ENCODE peak calls at places on chromosomes 11 and 22, in seven cellular contexts. One of them, this sample, is unnamed.

GRCh38 chr11:17277024-17277584 is 565 bp downstream of the NUCB2 start:
- DNase-seq in thoracic aorta: no peak
- DNase-seq in body of pancreas: no peak
- DNase-seq in CD4-positive, CD25-positive, alpha-beta regulatory T cell: peak; percentile 65
- DNase-seq in SJSA1: no peak
- DNase-seq in MM.1S: peak; percentile 69
- DNase-seq in effector memory CD4-positive, alpha-beta T cell: no peak
- DNase-seq in this sample: peak; percentile 17

GRCh38 chr11:70128435-70128906 is 50.4 kb downstream of the ANO1 start:
- DNase-seq in thoracic aorta: peak; percentile 39
- DNase-seq in body of pancreas: no peak
- DNase-seq in CD4-positive, CD25-positive, alpha-beta regulatory T cell: no peak
- DNase-seq in SJSA1: no peak
- DNase-seq in MM.1S: no peak
- DNase-seq in effector memory CD4-positive, alpha-beta T cell: no peak
- DNase-seq in this sample: peak; percentile 21

GRCh38 chr11:46890665-46891064 is 27.7 kb downstream of the LRP4 start:
- DNase-seq in thoracic aorta: no peak
- DNase-seq in body of pancreas: no peak
- DNase-seq in CD4-positive, CD25-positive, alpha-beta regulatory T cell: no peak
- DNase-seq in SJSA1: no peak
- DNase-seq in MM.1S: no peak
- DNase-seq in effector memory CD4-positive, alpha-beta T cell: no peak
- DNase-seq in this sample: no peak

GRCh38 chr11:78742430-78742829 is 167.8 kb upstream of the NARS2 start:
- DNase-seq in thoracic aorta: peak; percentile 14
- DNase-seq in body of pancreas: peak; percentile 95
- DNase-seq in CD4-positive, CD25-positive, alpha-beta regulatory T cell: no peak
- DNase-seq in SJSA1: no peak
- DNase-seq in MM.1S: no peak
- DNase-seq in effector memory CD4-positive, alpha-beta T cell: no peak
- DNase-seq in this sample: no peak

GRCh38 chr22:35863432-35863831 is 145.8 kb downstream of the APOL5 start:
- DNase-seq in thoracic aorta: no peak
- DNase-seq in body of pancreas: no peak
- DNase-seq in CD4-positive, CD25-positive, alpha-beta regulatory T cell: no peak
- DNase-seq in SJSA1: no peak
- DNase-seq in MM.1S: no peak
- DNase-seq in effector memory CD4-positive, alpha-beta T cell: no peak
- DNase-seq in this sample: no peak

GRCh38 chr11:45538939-45539338 is 126.5 kb downstream of the CHST1 start:
- DNase-seq in thoracic aorta: no peak
- DNase-seq in body of pancreas: no peak
- DNase-seq in CD4-positive, CD25-positive, alpha-beta regulatory T cell: no peak
- DNase-seq in SJSA1: no peak
- DNase-seq in MM.1S: no peak
- DNase-seq in effector memory CD4-positive, alpha-beta T cell: no peak
- DNase-seq in this sample: no peak

GRCh38 chr22:39246690-39247332 is 2.0 kb upstream of the PDGFB start:
- DNase-seq in thoracic aorta: no peak
- DNase-seq in body of pancreas: no peak
- DNase-seq in CD4-positive, CD25-positive, alpha-beta regulatory T cell: no peak
- DNase-seq in SJSA1: no peak
- DNase-seq in MM.1S: no peak
- DNase-seq in effector memory CD4-positive, alpha-beta T cell: no peak
- DNase-seq in this sample: no peak

GRCh38 chr11:61598886-61599868 is 18.3 kb upstream of the SYT7 start:
- DNase-seq in thoracic aorta: no peak
- DNase-seq in body of pancreas: no peak
- DNase-seq in CD4-positive, CD25-positive, alpha-beta regulatory T cell: no peak
- DNase-seq in SJSA1: no peak
- DNase-seq in MM.1S: no peak
- DNase-seq in effector memory CD4-positive, alpha-beta T cell: no peak
- DNase-seq in this sample: peak; percentile 29

GRCh38 chr22:22074634-22075381 is 92.2 kb upstream of the TOP3B start:
- DNase-seq in thoracic aorta: no peak
- DNase-seq in body of pancreas: no peak
- DNase-seq in CD4-positive, CD25-positive, alpha-beta regulatory T cell: no peak
- DNase-seq in SJSA1: no peak
- DNase-seq in MM.1S: no peak
- DNase-seq in effector memory CD4-positive, alpha-beta T cell: no peak
- DNase-seq in this sample: no peak

GRCh38 chr11:114183041-114183511 is 113.1 kb upstream of the NNMT start:
- DNase-seq in thoracic aorta: no peak
- DNase-seq in body of pancreas: peak; percentile 44
- DNase-seq in CD4-positive, CD25-positive, alpha-beta regulatory T cell: peak; percentile 94
- DNase-seq in SJSA1: no peak
- DNase-seq in MM.1S: no peak
- DNase-seq in effector memory CD4-positive, alpha-beta T cell: peak; percentile 48
- DNase-seq in this sample: no peak

GRCh38 chr22:37259540-37260029 is 15.5 kb upstream of the RAC2 start:
- DNase-seq in thoracic aorta: no peak
- DNase-seq in body of pancreas: no peak
- DNase-seq in CD4-positive, CD25-positive, alpha-beta regulatory T cell: no peak
- DNase-seq in SJSA1: no peak
- DNase-seq in MM.1S: no peak
- DNase-seq in effector memory CD4-positive, alpha-beta T cell: no peak
- DNase-seq in this sample: peak; percentile 53

GRCh38 chr22:20436309-20437252 is 1.0 kb downstream of the SCARF2 start:
- DNase-seq in thoracic aorta: no peak
- DNase-seq in body of pancreas: no peak
- DNase-seq in CD4-positive, CD25-positive, alpha-beta regulatory T cell: no peak
- DNase-seq in SJSA1: peak; percentile 68
- DNase-seq in MM.1S: no peak
- DNase-seq in effector memory CD4-positive, alpha-beta T cell: no peak
- DNase-seq in this sample: no peak

GRCh38 chr11:26231252-26231661 is 100.7 kb upstream of the ANO3 start:
- DNase-seq in thoracic aorta: no peak
- DNase-seq in body of pancreas: no peak
- DNase-seq in CD4-positive, CD25-positive, alpha-beta regulatory T cell: no peak
- DNase-seq in SJSA1: no peak
- DNase-seq in MM.1S: no peak
- DNase-seq in effector memory CD4-positive, alpha-beta T cell: no peak
- DNase-seq in this sample: peak; percentile 86

GRCh38 chr11:47466201-47466600 is 17.3 kb upstream of the RAPSN start:
- DNase-seq in thoracic aorta: no peak
- DNase-seq in body of pancreas: no peak
- DNase-seq in CD4-positive, CD25-positive, alpha-beta regulatory T cell: no peak
- DNase-seq in SJSA1: no peak
- DNase-seq in MM.1S: no peak
- DNase-seq in effector memory CD4-positive, alpha-beta T cell: no peak
- DNase-seq in this sample: no peak

GRCh38 chr11:122159173-122159701 is 43.2 kb upstream of the BLID start:
- DNase-seq in thoracic aorta: no peak
- DNase-seq in body of pancreas: no peak
- DNase-seq in CD4-positive, CD25-positive, alpha-beta regulatory T cell: no peak
- DNase-seq in SJSA1: peak; percentile 55
- DNase-seq in MM.1S: no peak
- DNase-seq in effector memory CD4-positive, alpha-beta T cell: no peak
- DNase-seq in this sample: no peak

GRCh38 chr22:21876486-21877176 is 9.2 kb upstream of the MAPK1 start:
- DNase-seq in thoracic aorta: no peak
- DNase-seq in body of pancreas: no peak
- DNase-seq in CD4-positive, CD25-positive, alpha-beta regulatory T cell: peak; percentile 39
- DNase-seq in SJSA1: no peak
- DNase-seq in MM.1S: no peak
- DNase-seq in effector memory CD4-positive, alpha-beta T cell: no peak
- DNase-seq in this sample: peak; percentile 38

GRCh38 chr11:44595964-44596381 is 30.5 kb downstream of the CD82 start:
- DNase-seq in thoracic aorta: no peak
- DNase-seq in body of pancreas: peak; percentile 61
- DNase-seq in CD4-positive, CD25-positive, alpha-beta regulatory T cell: peak; percentile 16
- DNase-seq in SJSA1: no peak
- DNase-seq in MM.1S: no peak
- DNase-seq in effector memory CD4-positive, alpha-beta T cell: no peak
- DNase-seq in this sample: no peak

GRCh38 chr11:73648629-73649046 is 2.3 kb downstream of the PLEKHB1 start:
- DNase-seq in thoracic aorta: no peak
- DNase-seq in body of pancreas: no peak
- DNase-seq in CD4-positive, CD25-positive, alpha-beta regulatory T cell: no peak
- DNase-seq in SJSA1: no peak
- DNase-seq in MM.1S: no peak
- DNase-seq in effector memory CD4-positive, alpha-beta T cell: no peak
- DNase-seq in this sample: no peak

GRCh38 chr11:79413258-79413657 is 27.6 kb downstream of the TENM4 start:
- DNase-seq in thoracic aorta: peak; percentile 45
- DNase-seq in body of pancreas: peak; percentile 53
- DNase-seq in CD4-positive, CD25-positive, alpha-beta regulatory T cell: no peak
- DNase-seq in SJSA1: no peak
- DNase-seq in MM.1S: no peak
- DNase-seq in effector memory CD4-positive, alpha-beta T cell: no peak
- DNase-seq in this sample: peak; percentile 87

GRCh38 chr11:11415786-11416390 is 62.8 kb upstream of the CSNK2A3 start:
- DNase-seq in thoracic aorta: no peak
- DNase-seq in body of pancreas: no peak
- DNase-seq in CD4-positive, CD25-positive, alpha-beta regulatory T cell: no peak
- DNase-seq in SJSA1: no peak
- DNase-seq in MM.1S: no peak
- DNase-seq in effector memory CD4-positive, alpha-beta T cell: no peak
- DNase-seq in this sample: peak; percentile 30

GRCh38 chr11:70080763-70081162 is 2.6 kb downstream of the ANO1 start:
- DNase-seq in thoracic aorta: no peak
- DNase-seq in body of pancreas: no peak
- DNase-seq in CD4-positive, CD25-positive, alpha-beta regulatory T cell: no peak
- DNase-seq in SJSA1: peak; percentile 73
- DNase-seq in MM.1S: no peak
- DNase-seq in effector memory CD4-positive, alpha-beta T cell: no peak
- DNase-seq in this sample: no peak

GRCh38 chr11:69265911-69266510 is 27.9 kb upstream of the MYEOV start:
- DNase-seq in thoracic aorta: no peak
- DNase-seq in body of pancreas: no peak
- DNase-seq in CD4-positive, CD25-positive, alpha-beta regulatory T cell: no peak
- DNase-seq in SJSA1: no peak
- DNase-seq in MM.1S: no peak
- DNase-seq in effector memory CD4-positive, alpha-beta T cell: no peak
- DNase-seq in this sample: no peak

GRCh38 chr11:126147268-126148111 is 64.0 kb downstream of the RPUSD4 start:
- DNase-seq in thoracic aorta: no peak
- DNase-seq in body of pancreas: no peak
- DNase-seq in CD4-positive, CD25-positive, alpha-beta regulatory T cell: no peak
- DNase-seq in SJSA1: no peak
- DNase-seq in MM.1S: no peak
- DNase-seq in effector memory CD4-positive, alpha-beta T cell: no peak
- DNase-seq in this sample: no peak

GRCh38 chr11:8281266-8281665 is 17.6 kb upstream of the LMO1 start:
- DNase-seq in thoracic aorta: no peak
- DNase-seq in body of pancreas: no peak
- DNase-seq in CD4-positive, CD25-positive, alpha-beta regulatory T cell: no peak
- DNase-seq in SJSA1: no peak
- DNase-seq in MM.1S: no peak
- DNase-seq in effector memory CD4-positive, alpha-beta T cell: no peak
- DNase-seq in this sample: no peak
- H3K27me3 ChIP-seq in thoracic aorta: no peaks in the 10 kb centered on the region
- H3K27me3 ChIP-seq in body of pancreas: no peaks in the 10 kb centered on the region
- H3K27me3 ChIP-seq in CD4-positive, CD25-positive, alpha-beta regulatory T cell: no peaks in the 10 kb centered on the region
- H3K27me3 ChIP-seq in SJSA1: no peaks in the 10 kb centered on the region
- H3K27me3 ChIP-seq in MM.1S: no peaks in the 10 kb centered on the region
- H3K27me3 ChIP-seq in effector memory CD4-positive, alpha-beta T cell: no peaks in the 10 kb centered on the region
- H3K27me3 ChIP-seq in this sample: peaks cover 7% of the 10 kb centered on the region

GRCh38 chr22:42984397-42984796 is 30.6 kb downstream of the PACSIN2 start:
- DNase-seq in thoracic aorta: no peak
- DNase-seq in body of pancreas: no peak
- DNase-seq in CD4-positive, CD25-positive, alpha-beta regulatory T cell: no peak
- DNase-seq in SJSA1: no peak
- DNase-seq in MM.1S: no peak
- DNase-seq in effector memory CD4-positive, alpha-beta T cell: no peak
- DNase-seq in this sample: no peak
- H3K27ac ChIP-seq in thoracic aorta: no peak overlapping the region
- H3K27ac ChIP-seq in body of pancreas: peak overlapping the region; percentile 44
- H3K27ac ChIP-seq in CD4-positive, CD25-positive, alpha-beta regulatory T cell: no peak overlapping the region
- H3K27ac ChIP-seq in SJSA1: no peak overlapping the region
- H3K27ac ChIP-seq in MM.1S: no peak overlapping the region
- H3K27ac ChIP-seq in effector memory CD4-positive, alpha-beta T cell: no peak overlapping the region
- H3K27ac ChIP-seq in this sample: no peak overlapping the region

DNA sequence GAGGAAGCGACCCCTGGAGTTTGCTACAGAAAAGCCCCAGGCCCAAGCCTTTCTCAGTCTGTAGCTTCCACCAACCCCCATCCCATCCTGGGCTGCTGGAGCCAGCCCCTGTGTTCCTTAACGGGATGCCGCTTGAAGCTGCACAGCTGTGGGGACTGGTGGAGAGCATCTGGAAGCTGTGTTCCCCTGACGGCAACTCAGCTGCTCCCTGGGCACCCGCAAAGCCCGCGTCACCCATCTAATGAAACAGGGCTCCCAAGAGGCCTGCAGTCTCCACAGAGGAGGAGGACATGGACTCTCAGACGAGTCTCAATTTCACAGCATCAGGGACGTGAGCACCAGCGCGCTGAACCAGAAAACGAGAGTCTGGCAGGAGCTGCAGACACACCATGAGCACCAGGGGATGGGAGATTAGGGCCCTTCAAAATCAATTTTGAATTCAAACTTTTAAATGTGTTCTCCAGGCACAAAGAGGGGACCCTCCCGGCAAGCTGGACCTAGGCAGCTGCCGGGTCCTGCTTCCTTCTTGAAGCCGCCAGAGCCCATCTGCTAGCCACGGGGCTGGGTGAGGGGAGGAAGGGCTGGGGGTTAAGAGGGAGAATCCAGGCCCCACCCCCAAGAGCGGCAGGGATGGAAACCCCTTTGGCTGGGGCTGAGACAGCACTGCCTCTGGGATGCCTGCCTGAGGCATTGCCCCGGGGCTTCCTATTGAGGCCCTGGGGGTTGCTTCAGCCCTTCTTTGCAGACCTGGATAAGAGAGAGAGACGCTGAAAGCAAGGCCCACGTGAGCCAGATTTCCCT is 21.0 kb downstream of the LMO1 start:
- DNase-seq in thoracic aorta: no peak
- DNase-seq in body of pancreas: no peak
- DNase-seq in CD4-positive, CD25-positive, alpha-beta regulatory T cell: no peak
- DNase-seq in SJSA1: no peak
- DNase-seq in MM.1S: no peak
- DNase-seq in effector memory CD4-positive, alpha-beta T cell: no peak
- DNase-seq in this sample: no peak
- H3K4me3 ChIP-seq in thoracic aorta: no peak overlapping the region
- H3K4me3 ChIP-seq in body of pancreas: no peak overlapping the region
- H3K4me3 ChIP-seq in CD4-positive, CD25-positive, alpha-beta regulatory T cell: no peak overlapping the region
- H3K4me3 ChIP-seq in SJSA1: no peak overlapping the region
- H3K4me3 ChIP-seq in MM.1S: no peak overlapping the region
- H3K4me3 ChIP-seq in effector memory CD4-positive, alpha-beta T cell: no peak overlapping the region
- H3K4me3 ChIP-seq in this sample: no peak overlapping the region

DNA sequence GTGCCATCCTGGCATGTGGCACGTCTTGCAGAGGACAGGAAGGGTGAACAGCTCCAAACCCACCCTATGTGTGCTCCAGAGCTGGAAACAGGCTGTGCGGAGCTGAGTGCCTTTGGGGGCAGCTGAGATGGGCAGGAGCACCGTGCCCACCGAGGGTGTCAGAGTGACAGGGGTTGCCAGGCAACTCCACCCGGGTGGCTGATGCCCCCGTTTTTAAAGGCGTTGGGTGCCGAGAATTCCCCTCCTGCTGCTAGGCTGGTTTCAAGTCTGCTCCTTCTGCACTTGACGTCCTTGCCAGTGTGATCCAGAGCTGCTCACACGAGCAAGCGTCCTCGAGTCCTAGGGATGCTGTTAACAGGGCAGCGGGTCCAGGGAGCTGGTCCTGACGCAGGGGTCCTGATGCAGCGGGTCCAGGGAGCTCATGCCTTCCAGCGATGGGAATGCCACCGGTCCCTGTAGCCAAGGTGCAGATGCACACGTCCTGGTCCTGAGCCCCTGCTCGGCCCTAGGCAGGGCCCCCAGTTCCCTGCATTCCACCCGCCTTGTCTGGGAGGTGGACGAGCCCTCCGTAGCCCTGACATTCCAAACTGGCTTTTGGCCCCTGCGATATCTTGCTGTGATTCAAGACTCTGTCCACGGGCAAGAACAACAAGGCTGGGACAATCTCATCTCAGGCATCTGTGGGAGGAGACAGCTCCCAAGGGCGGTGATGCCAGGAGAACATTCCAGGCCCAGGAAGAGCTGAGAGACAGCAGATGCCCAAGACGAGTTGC is 4.9 kb downstream of the KCNQ1 start:
- DNase-seq in thoracic aorta: no peak
- DNase-seq in body of pancreas: no peak
- DNase-seq in CD4-positive, CD25-positive, alpha-beta regulatory T cell: no peak
- DNase-seq in SJSA1: no peak
- DNase-seq in MM.1S: no peak
- DNase-seq in effector memory CD4-positive, alpha-beta T cell: no peak
- DNase-seq in this sample: no peak
- H3K27me3 ChIP-seq in thoracic aorta: no peaks in the 10 kb centered on the region
- H3K27me3 ChIP-seq in body of pancreas: no peaks in the 10 kb centered on the region
- H3K27me3 ChIP-seq in CD4-positive, CD25-positive, alpha-beta regulatory T cell: no peaks in the 10 kb centered on the region
- H3K27me3 ChIP-seq in SJSA1: peaks cover 98% of the 10 kb centered on the region
- H3K27me3 ChIP-seq in MM.1S: no peaks in the 10 kb centered on the region
- H3K27me3 ChIP-seq in effector memory CD4-positive, alpha-beta T cell: no peaks in the 10 kb centered on the region
- H3K27me3 ChIP-seq in this sample: peaks cover 35% of the 10 kb centered on the region